ENCODE peak calls at places on chromosome 11, in ten cellular contexts. P is heart right ventricle; B is OCI-LY7; K is stomach; W is GM23338; S is fibroblast of lung; N is body of pancreas; Z is CD8-positive, alpha-beta T cell; D is naive thymus-derived CD4-positive, alpha-beta T cell; A is effector memory CD4-positive, alpha-beta T cell. U is an unnamed sample. For H3K4me1 and H3K36me3, the result is how much of the 10 kb centered on the place peaks cover.

GRCh38 chr11:66136752-66137123 is 66.7 kb downstream of the PACS1 start:
- DNase-seq in D (no peak), K (no peak), Z (no peak), A (no peak), P (no peak), B (no peak), W (no peak), N (no peak), S (peak), U (no peak)

GRCh38 chr11:67302571-67303131 is 679 bp upstream of the SSH3 start:
- DNase-seq in K (peak), N (peak), A (no peak), B (no peak), S (peak), P (no peak), D (no peak), Z (no peak), W (peak), U (no peak)

GRCh38 chr11:1028616-1029015 is 7.9 kb downstream of the MUC6 start:
- DNase-seq in D (no peak), N (no peak), B (no peak), Z (no peak), K (no peak), P (no peak), A (no peak), W (no peak), S (no peak), U (no peak)

GRCh38 chr11:10778217-10778970 is 27.3 kb downstream of the CTR9 start:
- DNase-seq in S (peak), A (no peak), P (peak), Z (no peak), K (no peak), D (no peak), B (no peak), W (no peak), N (peak), U (no peak)

GRCh38 chr11:75100314-75100713 is 3.6 kb upstream of the OR2AT4 start:
- DNase-seq in N (no peak), W (no peak), A (no peak), K (no peak), S (no peak), B (peak), D (no peak), P (no peak), Z (no peak), U (peak)

GRCh38 chr11:1832181-1832988 is 2.4 kb upstream of the SYT8 start:
- DNase-seq in A (peak), P (no peak), B (peak), N (peak), S (peak), Z (peak), K (peak), W (peak), D (peak), U (peak)

GRCh38 chr11:14789879-14790484 is 102.0 kb downstream of the CYP2R1 start:
- DNase-seq in W (no peak), K (no peak), Z (no peak), S (peak), B (peak), D (no peak), A (no peak), P (no peak), N (no peak), U (peak)

GRCh38 chr11:2890466-2891241 is 5.1 kb upstream of the CDKN1C start:
- DNase-seq in W (no peak), N (peak), P (no peak), K (peak), A (no peak), B (no peak), S (peak), Z (no peak), D (no peak), U (no peak)

GRCh38 chr11:122791836-122792235 is 46.5 kb upstream of the CRTAM start:
- DNase-seq in W (no peak), A (no peak), D (no peak), B (no peak), Z (no peak), N (no peak), P (no peak), S (peak), K (no peak), U (no peak)

GRCh38 chr11:67463680-67464410 is 5.2 kb downstream of the TMEM134 start:
- DNase-seq in W (no peak), N (peak), S (no peak), P (peak), B (no peak), D (no peak), Z (no peak), K (peak), A (no peak), U (no peak)

GRCh38 chr11:105244157-105244820 is 104.7 kb upstream of the CARD18 start:
- DNase-seq in K (no peak), N (no peak), D (no peak), A (no peak), S (peak), P (peak), B (no peak), W (no peak), Z (no peak), U (no peak)

GRCh38 chr11:60918251-60918940 is 4.4 kb downstream of the TMEM109 start:
- DNase-seq in K (no peak), P (no peak), Z (no peak), A (no peak), W (no peak), S (no peak), N (no peak), D (no peak), B (no peak), U (no peak)

GRCh38 chr11:107743161-107743560 is 31.3 kb upstream of the SLN start:
- DNase-seq in N (no peak), S (no peak), P (no peak), A (no peak), Z (no peak), W (no peak), K (no peak), B (no peak), D (no peak), U (no peak)

GRCh38 chr11:2444301-2445106 is at the start of the genes KCNQ1 and TRPM5:
- DNase-seq in W (peak), A (peak), D (peak), S (no peak), P (no peak), K (peak), Z (peak), N (peak), B (peak), U (peak)

GRCh38 chr11:83643115-83643514 is 356.9 kb upstream of the CCDC90B start:
- DNase-seq in K (no peak), B (no peak), W (no peak), D (no peak), A (no peak), N (no peak), P (no peak), Z (no peak), S (no peak), U (no peak)

GRCh38 chr11:124611016-124611571 is at the start of gene PANX3:
- DNase-seq in K (no peak), P (no peak), Z (no peak), N (no peak), S (no peak), A (no peak), W (no peak), D (no peak), B (no peak), U (no peak)

GRCh38 chr11:129423426-129423825 is 47.8 kb downstream of the BARX2 start:
- DNase-seq in S (no peak), B (no peak), Z (no peak), K (no peak), P (no peak), A (no peak), N (no peak), W (no peak), D (no peak), U (no peak)

GRCh38 chr11:86669424-86669823 is 3.0 kb downstream of the ME3 start:
- DNase-seq in Z (no peak), K (no peak), P (no peak), S (no peak), W (no peak), D (no peak), B (no peak), N (no peak), A (no peak), U (no peak)

GRCh38 chr11:24511518-24511917 is 14.7 kb downstream of the LUZP2 start:
- DNase-seq in Z (no peak), P (no peak), D (no peak), B (no peak), K (no peak), N (no peak), A (no peak), S (no peak), W (no peak), U (no peak)

GRCh38 chr11:84313830-84314359 is 1027.7 kb upstream of the CCDC90B start:
- DNase-seq in K (no peak), Z (no peak), N (no peak), D (no peak), W (no peak), A (no peak), P (no peak), S (peak), B (no peak), U (no peak)

GRCh38 chr11:77879218-77879617 is 58.3 kb downstream of the AAMDC start:
- DNase-seq in B (peak), D (no peak), A (no peak), Z (no peak), P (peak), K (no peak), W (no peak), N (peak), S (peak), U (peak)

GRCh38 chr11:83069441-83070043 is 2.2 kb downstream of the RAB30 start:
- DNase-seq in D (no peak), W (no peak), B (peak), K (no peak), A (no peak), S (no peak), N (no peak), P (no peak), Z (no peak), U (no peak)

GRCh38 chr11:8683115-8683807 is 669 bp downstream of the RPL27A start:
- DNase-seq in B (peak), Z (no peak), N (no peak), S (no peak), K (no peak), D (no peak), A (peak), W (no peak), P (no peak), U (peak)

GRCh38 chr11:44466531-44467179 is 98.8 kb upstream of the CD82 start:
- DNase-seq in W (no peak), N (no peak), Z (no peak), B (no peak), D (no peak), P (no peak), A (no peak), K (no peak), S (no peak), U (no peak)

GRCh38 chr11:7576671-7577225 is 62.9 kb downstream of the PPFIBP2 start:
- DNase-seq in W (peak), S (no peak), Z (no peak), A (no peak), P (peak), K (no peak), D (no peak), N (no peak), B (no peak), U (no peak)

GRCh38 chr11:45262900-45263299 is 23.2 kb downstream of the SYT13 start:
- DNase-seq in S (no peak), Z (no peak), P (no peak), K (no peak), W (no peak), N (no peak), D (no peak), B (no peak), A (no peak), U (no peak)

GRCh38 chr11:6395470-6396060 is 5.3 kb downstream of the SMPD1 start:
- DNase-seq in N (no peak), B (no peak), S (no peak), Z (no peak), D (no peak), W (no peak), K (no peak), A (no peak), P (no peak), U (no peak)

GRCh38 chr11:33064033-33064825 is 24.9 kb downstream of the TCP11L1 start:
- DNase-seq in S (no peak), A (no peak), D (no peak), Z (no peak), N (no peak), B (no peak), P (no peak), K (no peak), W (peak), U (no peak)

GRCh38 chr11:33060271-33060670 is 20.9 kb downstream of the TCP11L1 start:
- DNase-seq in S (no peak), Z (no peak), A (no peak), D (no peak), B (peak), W (no peak), K (no peak), N (no peak), P (no peak), U (no peak)

GRCh38 chr11:33063326-33063775 is 24.0 kb downstream of the TCP11L1 start:
- DNase-seq in D (no peak), W (no peak), K (no peak), P (no peak), B (no peak), S (peak), Z (no peak), N (no peak), A (no peak), U (peak)

GRCh38 chr11:33059331-33060007 is 20.1 kb downstream of the TCP11L1 start:
- DNase-seq in W (no peak), N (no peak), D (no peak), B (no peak), P (no peak), A (no peak), K (no peak), Z (no peak), S (no peak), U (no peak)

GRCh38 chr11:33062137-33062536 is 22.8 kb downstream of the TCP11L1 start:
- DNase-seq in N (no peak), D (no peak), S (no peak), Z (no peak), A (no peak), P (no peak), W (no peak), K (no peak), B (no peak), U (no peak)
- H3K27ac ChIP-seq in N (no peak), D (no peak), S (no peak), Z (no peak), A (no peak), P (no peak), W (no peak), K (no peak), B (no peak), U (no peak)

GRCh38 chr11:58530236-58530635 is 22.3 kb upstream of the OR5B21 start:
- DNase-seq in S (no peak), N (no peak), Z (peak), K (no peak), D (peak), P (no peak), A (no peak), W (no peak), B (no peak), U (peak)

GRCh38 chr11:58531865-58532341 is 24.0 kb upstream of the OR5B21 start:
- DNase-seq in D (no peak), P (no peak), S (no peak), N (no peak), Z (no peak), B (no peak), A (no peak), K (no peak), W (no peak), U (no peak)

GRCh38 chr11:58524232-58525036 is 16.5 kb upstream of the OR5B21 start:
- DNase-seq in P (peak), K (peak), Z (peak), D (peak), B (peak), S (peak), A (peak), W (peak), N (peak), U (peak)

GRCh38 chr11:58525037-58525614 is 17.2 kb upstream of the OR5B21 start:
- DNase-seq in D (peak), W (no peak), Z (no peak), A (no peak), N (no peak), P (no peak), B (peak), S (peak), K (no peak), U (no peak)

GRCh38 chr11:58527429-58527828 is 19.5 kb upstream of the OR5B21 start:
- DNase-seq in K (no peak), Z (no peak), W (no peak), S (no peak), B (no peak), A (no peak), D (no peak), P (no peak), N (no peak), U (no peak)
- H3K4me1 ChIP-seq in K (under half), Z (half or more), W (under half), S (under half), B (under half), A (under half), D (under half), P (under half), N (under half), U (under half)

DNA sequence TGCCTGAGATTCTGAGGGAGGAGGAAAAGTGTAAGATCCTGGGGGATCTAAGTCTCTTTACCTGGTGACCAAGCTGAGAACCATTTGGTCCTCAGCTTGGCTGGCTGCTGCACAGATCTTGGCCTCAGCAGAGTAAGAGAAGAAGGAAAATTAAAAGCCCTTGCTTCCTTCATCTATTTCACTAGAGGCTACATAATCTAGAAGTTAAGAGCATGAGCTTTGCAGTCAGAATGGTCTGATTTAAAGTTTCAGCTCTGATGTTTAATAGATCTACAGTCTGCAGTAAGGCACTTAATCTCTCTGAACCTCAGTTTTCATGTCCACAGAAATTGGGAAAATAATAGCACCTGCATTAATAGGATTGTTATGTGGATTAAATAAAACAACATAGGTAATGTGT is 3.1 kb upstream of the ZBTB16 start:
- DNase-seq in N (no peak), A (no peak), K (no peak), B (no peak), S (no peak), D (no peak), Z (no peak), W (no peak), P (no peak), U (no peak)
- H3K36me3 ChIP-seq in N (under half), A (under half), K (under half), B (under half), S (under half), D (under half), Z (under half), W (under half), P (under half), U (under half)

GRCh38 chr11:20090654-20091374 is 69.5 kb downstream of the DBX1 start:
- DNase-seq in D (no peak), W (no peak), B (no peak), Z (no peak), S (no peak), K (no peak), N (no peak), A (no peak), P (no peak), U (no peak)
- H3K27ac ChIP-seq in D (no peak), W (no peak), B (no peak), Z (no peak), S (no peak), K (no peak), N (no peak), A (no peak), P (peak), U (no peak)

DNA sequence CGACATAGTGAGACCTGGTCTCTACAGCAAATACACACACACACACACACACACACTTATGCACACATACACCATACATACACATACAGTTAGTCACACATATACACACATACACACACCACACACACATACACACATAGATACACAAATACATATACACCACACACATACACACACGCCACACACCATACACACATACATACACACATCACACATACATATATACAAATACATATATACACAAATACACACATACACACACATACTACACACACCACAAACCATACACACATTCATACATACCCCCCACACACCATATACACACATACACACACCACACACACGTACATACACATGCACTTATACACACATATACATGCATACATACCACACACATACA is 57.7 kb downstream of the MICAL2 start:
- DNase-seq in W (no peak), S (no peak), K (no peak), N (no peak), A (no peak), B (no peak), P (no peak), Z (no peak), D (no peak), U (no peak)
- H3K4me1 ChIP-seq in W (under half), S (under half), K (under half), N (under half), A (under half), B (under half), P (under half), Z (under half), D (under half), U (under half)

DNA sequence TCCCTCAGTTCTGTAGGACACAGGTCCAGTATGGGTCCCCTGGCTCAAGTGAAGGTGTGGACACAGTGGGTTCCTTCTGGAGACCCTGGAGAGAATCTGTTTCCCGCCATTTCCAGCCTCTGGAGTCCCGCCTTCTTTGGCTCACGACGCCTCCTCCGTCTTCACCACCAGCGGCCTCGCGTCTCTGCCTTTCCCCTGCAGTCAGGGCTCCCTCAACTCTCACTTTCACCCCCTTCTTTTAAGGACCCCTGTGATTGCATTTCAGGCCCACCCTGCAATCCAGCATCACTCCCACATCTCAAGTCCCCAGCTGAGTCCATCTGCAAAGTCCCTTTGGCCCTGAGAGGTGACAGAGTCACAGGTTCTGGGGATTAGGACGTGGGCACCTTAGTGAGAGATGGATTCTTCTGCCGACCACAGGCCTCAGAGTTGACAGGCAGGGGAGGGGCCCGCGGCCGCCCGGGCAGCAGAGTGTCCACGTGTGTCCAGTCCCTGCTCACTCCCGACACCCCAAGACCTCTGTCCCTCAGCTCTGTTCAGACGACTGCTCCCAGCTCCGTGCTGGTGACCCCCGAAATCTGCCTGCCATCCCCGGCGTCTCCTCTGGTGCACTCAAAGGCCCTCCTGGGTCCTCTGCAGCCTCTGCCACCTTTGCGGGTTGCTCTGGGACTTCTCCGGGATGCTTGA is 36.9 kb upstream of the KRTAP5-7 start:
- DNase-seq in S (no peak), W (no peak), D (no peak), A (no peak), Z (no peak), K (peak), N (peak), B (no peak), P (no peak), U (no peak)
- H3K36me3 ChIP-seq in S (under half), W (under half), D (under half), A (half or more), Z (under half), K (half or more), N (under half), B (under half), P (half or more), U (half or more)

U was measured in CD4-positive, CD25-positive, alpha-beta regulatory T cell.